ENCODE peak calls at places on chromosomes 11 and 22, in four cellular contexts. B, V, U and G are unnamed samples.

GRCh38 chr11:3831378-3832239 is 9.2 kb downstream of the RHOG start:
- DNase-seq in B (no peak), V (no peak), U (no peak), G (no peak)

GRCh38 chr11:74932169-74932568 is 16.7 kb downstream of the XRRA1 start:
- DNase-seq in B (no peak), V (no peak), U (peak), G (no peak)

GRCh38 chr22:24071686-24072085 is 60.6 kb downstream of the CABIN1 start:
- DNase-seq in B (no peak), V (no peak), U (no peak), G (no peak)

GRCh38 chr11:34600339-34601084 is 20.4 kb upstream of the EHF start:
- DNase-seq in B (peak), V (no peak), U (peak), G (no peak)

GRCh38 chr11:102476812-102477211 is 24.2 kb upstream of the TMEM123 start:
- DNase-seq in B (peak), V (peak), U (peak), G (no peak)

GRCh38 chr22:38742176-38742942 is 13.4 kb downstream of the SUN2 start:
- DNase-seq in B (no peak), V (no peak), U (no peak), G (no peak)

GRCh38 chr11:50073113-50074105 is 40.7 kb downstream of the OR4C45 start:
- DNase-seq in B (no peak), V (no peak), U (no peak), G (no peak)

GRCh38 chr11:9139628-9140357 is 48.4 kb upstream of the SCUBE2 start:
- DNase-seq in B (no peak), V (no peak), U (no peak), G (no peak)

GRCh38 chr22:45069925-45070324 is 60.1 kb upstream of the PHF21B start:
- DNase-seq in B (no peak), V (no peak), U (peak), G (no peak)

GRCh38 chr11:117189191-117189940 is 9.8 kb upstream of the TAGLN start:
- DNase-seq in B (no peak), V (no peak), U (no peak), G (no peak)

GRCh38 chr22:43945632-43946390 is 9.4 kb upstream of the SAMM50 start:
- DNase-seq in B (peak), V (peak), U (peak), G (peak)

GRCh38 chr11:1917523-1918435 is 1.7 kb upstream of the TNNT3 start:
- DNase-seq in B (no peak), V (no peak), U (no peak), G (no peak)

GRCh38 chr22:43826142-43827093 is 14.3 kb upstream of the EFCAB6 start:
- DNase-seq in B (no peak), V (no peak), U (peak), G (peak)

GRCh38 chr11:44524751-44525171 is 40.7 kb upstream of the CD82 start:
- DNase-seq in B (no peak), V (no peak), U (no peak), G (no peak)

GRCh38 chr11:2698386-2699184 is 1.2 kb downstream of the KCNQ1OT1 start:
- DNase-seq in B (no peak), V (no peak), U (peak), G (peak)

GRCh38 chr11:27216268-27217149 is 146.5 kb downstream of the CCDC34 start:
- DNase-seq in B (no peak), V (no peak), U (no peak), G (no peak)

GRCh38 chr11:8086001-8086479 is 5.0 kb downstream of the TUB start:
- DNase-seq in B (no peak), V (no peak), U (no peak), G (no peak)

GRCh38 chr11:75673977-75674582 is 5.2 kb upstream of the MAP6 start:
- DNase-seq in B (no peak), V (no peak), U (peak), G (no peak)

GRCh38 chr22:40178417-40179409 is 988 bp downstream of the TNRC6B start:
- DNase-seq in B (no peak), V (no peak), U (no peak), G (no peak)

GRCh38 chr11:22337571-22338464 is at the start of gene SLC17A6:
- DNase-seq in B (peak), V (no peak), U (peak), G (peak)

GRCh38 chr11:69199583-69200295 is 44.0 kb downstream of the SMIM38 start:
- DNase-seq in B (no peak), V (no peak), U (no peak), G (no peak)

GRCh38 chr22:18929459-18929858 is 6.6 kb downstream of the PRODH start:
- DNase-seq in B (no peak), V (no peak), U (no peak), G (no peak)

GRCh38 chr11:5665746-5666395 is 19.0 kb downstream of the TRIM5 start:
- DNase-seq in B (no peak), V (no peak), U (no peak), G (no peak)

DNA sequence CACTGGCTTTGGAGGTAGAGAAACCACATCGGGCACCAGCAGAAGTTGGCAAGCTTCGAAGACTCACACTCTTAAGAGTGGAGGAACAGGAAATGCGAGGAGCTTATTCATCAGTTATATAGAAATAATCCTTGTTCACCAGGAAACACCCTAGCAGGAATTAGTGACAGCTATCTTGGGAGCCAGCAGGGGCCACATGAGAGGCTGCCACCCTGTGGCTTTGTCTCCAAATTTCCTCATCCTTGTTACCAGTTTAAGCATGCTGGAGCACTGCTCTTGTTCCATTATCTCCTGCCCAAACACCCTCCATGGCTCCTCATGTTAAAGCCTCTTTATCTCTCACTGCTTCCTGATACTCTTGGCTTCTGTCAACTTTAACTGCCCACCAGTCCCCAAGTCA is 131.0 kb downstream of the PLEKHA7 start:
- DNase-seq in B (peak), V (no peak), U (peak), G (no peak)
- TF ChIP-seq CTCF in B (no peak), V (no peak), U (peak), G (no peak)

GRCh38 chr11:134045799-134046635 is 22.9 kb upstream of the JAM3 start:
- DNase-seq in B (peak), V (no peak), U (no peak), G (no peak)
- TF ChIP-seq CTCF in B (no peak), V (no peak), U (peak), G (peak)

DNA sequence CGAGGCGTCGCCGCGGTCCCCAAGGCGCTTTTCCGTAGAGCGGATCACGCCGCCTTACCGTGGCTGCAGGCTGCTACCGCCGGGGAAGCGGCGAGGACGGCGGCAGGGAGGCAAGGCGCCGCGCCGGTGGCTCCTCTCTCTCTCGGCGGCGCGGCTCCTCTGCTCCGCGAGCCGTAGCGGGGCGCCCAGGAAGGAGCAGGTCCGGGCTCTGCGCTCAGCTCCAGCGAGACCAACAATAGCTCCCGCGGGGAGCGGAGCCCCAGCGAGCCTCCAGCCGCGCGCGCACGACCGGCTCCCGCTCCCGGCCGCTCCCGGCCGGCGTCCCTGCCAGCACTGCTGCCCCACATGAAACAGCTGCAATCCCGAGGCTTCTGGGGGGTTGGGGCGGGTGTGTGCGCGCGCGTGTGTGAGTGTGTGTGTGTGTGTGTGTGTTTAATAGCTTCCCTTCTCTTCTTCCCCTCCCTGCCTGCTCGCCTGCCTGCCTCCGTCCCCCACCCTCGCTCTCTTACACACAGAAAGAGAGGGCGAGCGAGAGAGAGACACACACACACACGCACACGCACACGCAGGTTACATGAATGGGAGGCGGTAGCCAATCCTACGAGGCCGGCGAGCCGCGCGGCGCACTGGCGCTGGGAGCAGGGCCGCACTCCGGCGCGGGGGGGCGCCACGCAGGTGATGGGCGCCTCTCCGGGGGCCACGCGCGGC is at the start of gene TENM4:
- DNase-seq in B (no peak), V (no peak), U (peak), G (peak)
- TF ChIP-seq CTCF in B (no peak), V (no peak), U (peak), G (peak)

GRCh38 chr11:122655527-122656072 is at the start of gene UBASH3B:
- DNase-seq in B (peak), V (peak), U (peak), G (peak)

GRCh38 chr11:122653911-122654310 is 1.6 kb upstream of the UBASH3B start:
- DNase-seq in B (no peak), V (no peak), U (no peak), G (no peak)

GRCh38 chr11:122656073-122656630 is 630 bp downstream of the UBASH3B start:
- DNase-seq in B (peak), V (peak), U (peak), G (peak)

GRCh38 chr11:122659676-122660571 is 4.4 kb downstream of the UBASH3B start:
- DNase-seq in B (no peak), V (no peak), U (no peak), G (no peak)

GRCh38 chr11:122656631-122657101 is 1.1 kb downstream of the UBASH3B start:
- DNase-seq in B (peak), V (peak), U (peak), G (no peak)
- TF ChIP-seq CTCF in B (no peak), V (no peak), U (no peak), G (no peak)

DNA sequence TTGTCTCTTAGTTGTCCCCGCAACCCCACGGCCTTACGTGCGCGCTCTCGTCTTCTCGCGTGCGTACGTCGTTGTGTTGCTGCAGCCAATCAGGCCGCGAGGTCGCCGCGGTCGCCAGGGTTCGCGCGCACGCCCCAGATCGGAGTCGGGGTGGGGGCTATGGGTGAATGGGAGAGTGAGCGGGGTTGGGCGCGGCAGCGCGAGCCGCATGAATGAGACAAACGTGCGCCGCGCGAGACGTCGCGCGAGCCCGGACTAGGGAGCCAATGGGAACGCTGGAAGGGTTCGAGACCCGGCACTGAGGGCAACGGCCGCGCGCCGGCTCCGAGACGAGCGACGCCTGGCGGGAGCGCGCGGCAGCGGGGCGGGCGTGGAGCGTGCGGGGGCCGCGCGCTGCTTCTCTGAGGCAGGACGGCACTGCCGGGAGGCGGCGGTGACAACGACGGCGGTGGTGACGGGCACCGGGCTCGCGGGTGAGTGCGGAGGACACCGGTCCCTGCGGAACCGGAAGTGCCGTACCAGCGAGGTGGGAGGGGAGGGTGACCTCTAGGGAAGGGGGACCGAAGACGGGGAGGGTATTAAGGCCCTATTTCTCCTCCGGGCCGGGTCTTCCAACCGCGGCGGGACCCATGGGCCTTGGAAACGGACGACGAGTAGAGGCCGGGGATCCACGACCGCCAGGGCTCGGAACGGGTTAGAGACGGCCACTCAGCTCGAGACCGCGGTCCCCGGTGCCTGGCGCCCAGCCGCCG is at the start of gene ZDHHC5:
- DNase-seq in B (peak), V (peak), U (peak), G (peak)
- TF ChIP-seq CTCF in B (peak), V (peak), U (peak), G (peak)